ENCODE peak calls at places on chromosomes 1 and 21, in six cellular contexts. J, B, A, V, I and K are unnamed samples.

GRCh38 chr1:234495231-234495990 is 16.4 kb upstream of the TARBP1 start:
- DNase-seq in J (peak), B (peak), A (no peak), V (no peak), I (no peak), K (no peak)

GRCh38 chr1:151024540-151025146 is 11.7 kb upstream of the BNIPL start:
- DNase-seq in J (peak), B (no peak), A (peak), V (no peak), I (peak), K (peak)

GRCh38 chr1:84774674-84775548 is 84.7 kb upstream of the SSX2IP start:
- DNase-seq in J (no peak), B (no peak), A (no peak), V (no peak), I (no peak), K (no peak)

GRCh38 chr21:42025392-42026071 is 15.4 kb upstream of the ZBTB21 start:
- DNase-seq in J (no peak), B (no peak), A (no peak), V (no peak), I (no peak), K (no peak)

GRCh38 chr1:9110669-9111356 is 18.1 kb downstream of the GPR157 start:
- DNase-seq in J (peak), B (no peak), A (peak), V (no peak), I (peak), K (peak)

GRCh38 chr1:173573596-173573995 is 29.3 kb downstream of the SLC9C2 start:
- DNase-seq in J (no peak), B (no peak), A (no peak), V (no peak), I (no peak), K (no peak)

GRCh38 chr1:19463204-19463803 is 22.0 kb downstream of the CAPZB start:
- DNase-seq in J (no peak), B (no peak), A (no peak), V (no peak), I (peak), K (peak)

GRCh38 chr1:183030053-183030452 is 6.8 kb downstream of the LAMC1 start:
- DNase-seq in J (no peak), B (no peak), A (no peak), V (no peak), I (no peak), K (no peak)

GRCh38 chr1:87134061-87134460 is 194.6 kb upstream of the LMO4 start:
- DNase-seq in J (no peak), B (no peak), A (no peak), V (no peak), I (no peak), K (no peak)

GRCh38 chr1:205481279-205481617 is 23.2 kb upstream of the CDK18 start:
- DNase-seq in J (no peak), B (no peak), A (no peak), V (no peak), I (no peak), K (no peak)

GRCh38 chr21:46557469-46557868 is 47.4 kb downstream of the S100B start:
- DNase-seq in J (no peak), B (no peak), A (no peak), V (no peak), I (no peak), K (peak)

GRCh38 chr1:234197839-234198238 is 175.4 kb upstream of the COA6 start:
- DNase-seq in J (no peak), B (no peak), A (no peak), V (no peak), I (no peak), K (no peak)

GRCh38 chr1:18614011-18614735 is 16.5 kb upstream of the PAX7 start:
- DNase-seq in J (no peak), B (no peak), A (no peak), V (no peak), I (no peak), K (no peak)

GRCh38 chr21:43943512-43944110 is 68.5 kb upstream of the TRAPPC10 start:
- DNase-seq in J (no peak), B (no peak), A (no peak), V (no peak), I (no peak), K (no peak)

GRCh38 chr1:225926551-225927113 is 2.6 kb upstream of the PYCR2 start:
- DNase-seq in J (no peak), B (no peak), A (no peak), V (peak), I (no peak), K (no peak)